ENCODE peak calls at places on chromosomes 12 and 14, in eight cellular contexts. N is OCI-LY7; X is A549; O is spleen; C is tibial nerve; T is ovary; D is CD8-positive, alpha-beta T cell; R is stomach. Y is an unnamed sample.

GRCh38 chr14:104439625-104440024 is 139.9 kb upstream of the C14orf180 start:
- DNase-seq in N (no peak), X (no peak), O (no peak), C (no peak), T (no peak), D (no peak), R (no peak), Y (peak)

GRCh38 chr12:109113661-109114321 is 2.6 kb upstream of the ACACB start:
- DNase-seq in N (no peak), X (no peak), O (no peak), C (no peak), T (no peak), D (no peak), R (no peak), Y (no peak)

GRCh38 chr14:63492391-63492790 is 50.8 kb downstream of the PPP2R5E start:
- DNase-seq in N (no peak), X (peak), O (no peak), C (no peak), T (no peak), D (no peak), R (no peak), Y (no peak)

GRCh38 chr14:41824441-41824840 is 217.8 kb downstream of the LRFN5 start:
- DNase-seq in N (peak), X (no peak), O (no peak), C (no peak), T (no peak), D (no peak), R (no peak), Y (no peak)

GRCh38 chr12:15004401-15004800 is 31.6 kb downstream of the PDE6H start:
- DNase-seq in N (no peak), X (no peak), O (no peak), C (no peak), T (no peak), D (no peak), R (no peak), Y (no peak)

GRCh38 chr14:65301862-65302539 is 110.5 kb upstream of the FUT8 start:
- DNase-seq in N (peak), X (no peak), O (no peak), C (no peak), T (no peak), D (no peak), R (peak), Y (no peak)

GRCh38 chr14:96078687-96079016 is 39.5 kb downstream of the C14orf132 start:
- DNase-seq in N (no peak), X (no peak), O (peak), C (no peak), T (no peak), D (no peak), R (no peak), Y (no peak)

GRCh38 chr12:47311514-47311913 is 231.8 kb upstream of the AMIGO2 start:
- DNase-seq in N (no peak), X (no peak), O (no peak), C (no peak), T (no peak), D (no peak), R (no peak), Y (no peak)

GRCh38 chr12:56188786-56189335 is 422 bp downstream of the SMARCC2 start:
- DNase-seq in N (peak), X (no peak), O (peak), C (peak), T (peak), D (no peak), R (no peak), Y (no peak)

GRCh38 chr12:16668198-16668597 is 62.2 kb upstream of the LMO3 start:
- DNase-seq in N (no peak), X (no peak), O (no peak), C (no peak), T (no peak), D (no peak), R (no peak), Y (no peak)

GRCh38 chr12:100141998-100142850 is 450 bp downstream of the BLTP3B start:
- DNase-seq in N (peak), X (peak), O (peak), C (no peak), T (peak), D (peak), R (peak), Y (no peak)

GRCh38 chr14:33118653-33119052 is 180.0 kb downstream of the NPAS3 start:
- DNase-seq in N (no peak), X (no peak), O (no peak), C (no peak), T (no peak), D (no peak), R (no peak), Y (no peak)

GRCh38 chr14:65228436-65228835 is 126.1 kb upstream of the MAX start:
- DNase-seq in N (peak), X (no peak), O (peak), C (no peak), T (no peak), D (no peak), R (no peak), Y (no peak)

GRCh38 chr14:29486132-29486531 is 441.5 kb downstream of the PRKD1 start:
- DNase-seq in N (no peak), X (no peak), O (no peak), C (no peak), T (no peak), D (no peak), R (no peak), Y (no peak)

GRCh38 chr12:6188954-6189353 is 11.2 kb upstream of the CD9 start:
- DNase-seq in N (peak), X (no peak), O (no peak), C (no peak), T (no peak), D (no peak), R (no peak), Y (no peak)

GRCh38 chr12:121036810-121037326 is 2.2 kb downstream of the OASL start:
- DNase-seq in N (no peak), X (no peak), O (no peak), C (no peak), T (no peak), D (peak), R (no peak), Y (no peak)

GRCh38 chr14:55747186-55747585 is 167.2 kb downstream of the KTN1 start:
- DNase-seq in N (no peak), X (no peak), O (no peak), C (no peak), T (no peak), D (no peak), R (no peak), Y (no peak)

GRCh38 chr12:8590842-8591545 is 21.7 kb downstream of the AICDA start:
- DNase-seq in N (peak), X (no peak), O (no peak), C (no peak), T (no peak), D (no peak), R (no peak), Y (no peak)

GRCh38 chr12:113277511-113277910 is 56.2 kb downstream of the TPCN1 start:
- DNase-seq in N (no peak), X (no peak), O (no peak), C (no peak), T (no peak), D (no peak), R (no peak), Y (no peak)

GRCh38 chr14:74437654-74438053 is 11.6 kb upstream of the SYNDIG1L start:
- DNase-seq in N (no peak), X (no peak), O (no peak), C (no peak), T (no peak), D (no peak), R (no peak), Y (no peak)

GRCh38 chr14:64450255-64450654 is 15.0 kb upstream of the AKAP5 start:
- DNase-seq in N (peak), X (no peak), O (no peak), C (no peak), T (no peak), D (no peak), R (no peak), Y (no peak)

GRCh38 chr12:7832059-7832696 is 40.5 kb downstream of the SLC2A14 start:
- DNase-seq in N (peak), X (peak), O (no peak), C (no peak), T (no peak), D (peak), R (no peak), Y (no peak)

GRCh38 chr12:25701290-25701689 is 148.2 kb upstream of the LMNTD1 start:
- DNase-seq in N (no peak), X (peak), O (no peak), C (no peak), T (no peak), D (no peak), R (no peak), Y (no peak)

GRCh38 chr12:51077930-51078329 is 5.5 kb downstream of the CSRNP2 start:
- DNase-seq in N (peak), X (no peak), O (no peak), C (no peak), T (no peak), D (no peak), R (no peak), Y (no peak)

GRCh38 chr14:31070431-31070830 is 44.3 kb upstream of the STRN3 start:
- DNase-seq in N (no peak), X (no peak), O (no peak), C (no peak), T (no peak), D (no peak), R (no peak), Y (no peak)

GRCh38 chr14:79040742-79041249 is 870.6 kb downstream of the NRXN3 start:
- DNase-seq in N (no peak), X (no peak), O (no peak), C (no peak), T (no peak), D (no peak), R (no peak), Y (no peak)

GRCh38 chr12:389138-390096 is at the start of gene KDM5A:
- DNase-seq in N (peak), X (peak), O (peak), C (peak), T (peak), D (peak), R (peak), Y (peak)

GRCh38 chr12:50220357-50221061 is 53.3 kb upstream of the CERS5 start:
- DNase-seq in N (peak), X (peak), O (no peak), C (no peak), T (no peak), D (peak), R (no peak), Y (no peak)

GRCh38 chr14:85516239-85517112 is 13.5 kb upstream of the FLRT2 start:
- DNase-seq in N (no peak), X (no peak), O (no peak), C (no peak), T (no peak), D (no peak), R (no peak), Y (no peak)

GRCh38 chr14:104093366-104094055 is 8.0 kb downstream of the ASPG start:
- DNase-seq in N (no peak), X (no peak), O (no peak), C (no peak), T (peak), D (no peak), R (no peak), Y (no peak)

GRCh38 chr12:49921299-49921698 is 17.6 kb upstream of the FAIM2 start:
- DNase-seq in N (no peak), X (no peak), O (no peak), C (no peak), T (no peak), D (no peak), R (no peak), Y (no peak)

GRCh38 chr14:69014829-69015259 is 35.7 kb upstream of the ACTN1 start:
- DNase-seq in N (no peak), X (no peak), O (no peak), C (no peak), T (no peak), D (no peak), R (no peak), Y (no peak)

GRCh38 chr12:124518051-124518932 is 49.1 kb downstream of the NCOR2 start:
- DNase-seq in N (no peak), X (peak), O (no peak), C (peak), T (peak), D (no peak), R (peak), Y (peak)

GRCh38 chr12:68673788-68674187 is 13.0 kb upstream of the NUP107 start:
- DNase-seq in N (no peak), X (no peak), O (no peak), C (no peak), T (no peak), D (no peak), R (no peak), Y (no peak)

GRCh38 chr14:24415421-24416253 is 13.8 kb downstream of the CBLN3 start:
- DNase-seq in N (no peak), X (no peak), O (no peak), C (no peak), T (no peak), D (no peak), R (no peak), Y (no peak)

GRCh38 chr12:84329933-84330332 is 582.7 kb downstream of the SLC6A15 start:
- DNase-seq in N (no peak), X (no peak), O (no peak), C (no peak), T (no peak), D (no peak), R (no peak), Y (no peak)

GRCh38 chr14:102822311-102822863 is 45.1 kb downstream of the TRAF3 start:
- DNase-seq in N (no peak), X (no peak), O (no peak), C (no peak), T (no peak), D (no peak), R (no peak), Y (no peak)

GRCh38 chr12:44876554-44877275 is 600 bp upstream of the NELL2 start:
- DNase-seq in N (peak), X (peak), O (peak), C (no peak), T (no peak), D (peak), R (no peak), Y (no peak)

GRCh38 chr12:95701722-95702418 is 88.7 kb downstream of the NTN4 start:
- DNase-seq in N (no peak), X (no peak), O (no peak), C (no peak), T (no peak), D (no peak), R (peak), Y (no peak)

DNA sequence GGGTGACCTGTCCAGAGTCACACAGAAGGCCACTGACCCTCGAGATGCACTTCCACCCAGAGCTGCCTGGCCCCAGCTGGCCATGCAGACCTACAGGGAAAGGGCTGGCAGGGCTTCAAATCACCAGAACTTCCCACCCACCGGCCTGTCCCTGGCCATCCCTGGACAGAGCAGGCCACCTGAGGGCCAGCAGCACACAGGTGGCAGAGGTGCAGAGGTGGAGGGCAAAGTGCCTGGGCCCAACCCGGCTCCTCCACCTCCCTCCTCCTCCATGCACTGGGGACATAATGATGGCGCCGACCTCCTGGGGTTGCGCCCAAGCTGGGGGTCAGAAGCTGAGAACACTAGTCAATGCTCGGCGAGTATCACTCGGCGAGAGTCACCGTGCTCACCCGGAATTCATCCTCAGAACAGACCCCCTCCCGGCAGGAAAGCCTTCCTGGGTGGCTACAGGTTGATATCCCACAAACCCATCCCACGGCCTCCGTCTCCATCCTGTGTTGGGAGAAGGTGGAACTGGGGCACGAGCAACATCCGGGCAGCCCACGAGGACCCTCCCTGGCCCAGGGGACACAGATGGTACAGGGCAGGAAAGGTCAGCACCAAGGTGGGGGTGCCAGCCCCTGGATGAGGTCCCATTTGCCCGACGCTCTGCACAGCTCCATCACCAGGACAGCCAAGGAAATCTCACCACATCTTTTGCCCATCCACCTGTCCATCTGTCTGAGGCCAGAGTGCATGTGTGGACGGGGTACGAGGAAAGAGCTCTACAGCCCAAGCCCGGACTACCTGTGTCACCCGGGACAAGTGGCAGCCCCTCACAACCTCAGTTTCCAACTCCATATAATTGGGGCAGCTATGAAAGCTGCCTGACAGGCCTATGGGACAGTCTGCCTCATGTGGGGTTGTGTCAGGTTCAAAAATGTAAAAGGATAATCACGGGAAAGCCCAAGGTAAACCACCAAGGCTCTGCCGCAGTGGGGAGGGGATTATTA is 10.8 kb downstream of the BEGAIN start:
- DNase-seq in N (no peak), X (no peak), O (peak), C (no peak), T (peak), D (peak), R (no peak), Y (no peak)
- TF ChIP-seq CTCF in N (no peak), X (no peak), O (no peak), C (no peak), T (no peak), D (no peak), R (no peak), Y (no peak)

GRCh38 chr14:76546426-76547221 is 170.7 kb downstream of the ESRRB start:
- DNase-seq in N (peak), X (peak), O (no peak), C (no peak), T (no peak), D (no peak), R (no peak), Y (no peak)
- TF ChIP-seq CTCF in N (peak), X (peak), O (peak), C (no peak), T (no peak), D (no peak), R (no peak), Y (no peak)

GRCh38 chr14:25607095-25607657 is 557.2 kb upstream of the STXBP6 start:
- DNase-seq in N (no peak), X (no peak), O (no peak), C (no peak), T (no peak), D (no peak), R (no peak), Y (no peak)
- TF ChIP-seq CTCF in N (no peak), X (no peak), O (no peak), C (no peak), T (no peak), D (no peak), R (no peak), Y (no peak)

GRCh38 chr12:3797649-3798048 is 44.7 kb upstream of the CRACR2A start:
- DNase-seq in N (no peak), X (no peak), O (no peak), C (no peak), T (no peak), D (no peak), R (no peak), Y (no peak)
- TF ChIP-seq CTCF in N (no peak), X (no peak), O (no peak), C (no peak), T (no peak), D (no peak), R (no peak), Y (no peak)

DNA sequence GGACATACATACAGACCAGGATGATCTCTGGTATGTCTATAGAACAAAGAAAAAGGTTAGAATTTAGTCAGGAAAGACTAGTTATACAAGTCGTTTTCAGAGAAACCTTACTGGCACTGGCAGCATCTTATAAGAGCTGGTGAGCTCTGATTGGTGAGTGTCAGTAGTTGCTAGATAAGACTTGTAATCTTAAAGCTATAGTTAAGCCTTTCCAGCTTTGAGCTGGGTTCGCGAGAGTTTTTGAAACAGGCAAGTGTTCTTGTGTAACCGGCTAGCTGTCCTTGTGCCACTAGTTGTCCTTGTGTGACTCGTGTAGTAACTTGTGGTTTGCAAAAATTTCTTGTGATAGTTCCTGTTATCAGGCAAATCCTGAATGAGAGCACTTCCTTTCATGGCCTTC is 740.9 kb downstream of the GALC start:
- DNase-seq in N (no peak), X (no peak), O (no peak), C (no peak), T (no peak), D (no peak), R (no peak), Y (no peak)
- TF ChIP-seq CTCF in N (no peak), X (no peak), O (no peak), C (no peak), T (no peak), D (no peak), R (no peak), Y (no peak)

GRCh38 chr14:50014809-50015208 is 101.6 kb downstream of the VCPKMT start:
- DNase-seq in N (no peak), X (no peak), O (no peak), C (no peak), T (no peak), D (no peak), R (no peak), Y (no peak)
- TF ChIP-seq CTCF in N (no peak), X (no peak), O (no peak), C (no peak), T (no peak), D (no peak), R (no peak), Y (no peak)

Y was measured in esophagus muscularis mucosa.